ENCODE peak calls at places on chromosomes 3 and 15, in nine cellular contexts. One of them, this sample, is unnamed.

GRCh38 chr3:126567696-126568438 is 9.1 kb upstream of the C3orf22 start:
- DNase-seq in transverse colon: no peak
- DNase-seq in right cardiac atrium: no peak
- DNase-seq in AG04450: no peak
- DNase-seq in body of pancreas: no peak
- DNase-seq in breast epithelium: peak; percentile 11
- DNase-seq in GM12878: no peak
- DNase-seq in CD4-positive, CD25-positive, alpha-beta regulatory T cell: no peak
- DNase-seq in SK-N-SH: peak; percentile 67
- DNase-seq in this sample: no peak

GRCh38 chr3:57446318-57446841 is 97.8 kb downstream of the DNAH12 start:
- DNase-seq in transverse colon: no peak
- DNase-seq in right cardiac atrium: no peak
- DNase-seq in AG04450: no peak
- DNase-seq in body of pancreas: peak; percentile 41
- DNase-seq in breast epithelium: no peak
- DNase-seq in GM12878: no peak
- DNase-seq in CD4-positive, CD25-positive, alpha-beta regulatory T cell: no peak
- DNase-seq in SK-N-SH: no peak
- DNase-seq in this sample: no peak

GRCh38 chr15:76866716-76867321 is 38.3 kb downstream of the SCAPER start:
- DNase-seq in transverse colon: no peak
- DNase-seq in right cardiac atrium: no peak
- DNase-seq in AG04450: peak; percentile 21
- DNase-seq in body of pancreas: no peak
- DNase-seq in breast epithelium: no peak
- DNase-seq in GM12878: no peak
- DNase-seq in CD4-positive, CD25-positive, alpha-beta regulatory T cell: peak; percentile 15
- DNase-seq in SK-N-SH: peak; percentile 29
- DNase-seq in this sample: no peak

GRCh38 chr3:175338775-175339535 is 479.8 kb downstream of the NAALADL2 start:
- DNase-seq in transverse colon: peak; percentile 11
- DNase-seq in right cardiac atrium: no peak
- DNase-seq in AG04450: peak; percentile 15
- DNase-seq in body of pancreas: no peak
- DNase-seq in breast epithelium: no peak
- DNase-seq in GM12878: no peak
- DNase-seq in CD4-positive, CD25-positive, alpha-beta regulatory T cell: no peak
- DNase-seq in SK-N-SH: no peak
- DNase-seq in this sample: no peak

GRCh38 chr15:31250033-31250432 is 76.6 kb upstream of the KLF13 start:
- DNase-seq in transverse colon: no peak
- DNase-seq in right cardiac atrium: peak; percentile 10
- DNase-seq in AG04450: no peak
- DNase-seq in body of pancreas: no peak
- DNase-seq in breast epithelium: no peak
- DNase-seq in GM12878: no peak
- DNase-seq in CD4-positive, CD25-positive, alpha-beta regulatory T cell: no peak
- DNase-seq in SK-N-SH: no peak
- DNase-seq in this sample: no peak

GRCh38 chr3:146250449-146251382 is at the start of gene PLSCR4:
- DNase-seq in transverse colon: peak; percentile 82
- DNase-seq in right cardiac atrium: peak; percentile 95
- DNase-seq in AG04450: peak; percentile 10
- DNase-seq in body of pancreas: peak; percentile 78
- DNase-seq in breast epithelium: peak; percentile 48
- DNase-seq in GM12878: no peak
- DNase-seq in CD4-positive, CD25-positive, alpha-beta regulatory T cell: no peak
- DNase-seq in SK-N-SH: peak; percentile 19
- DNase-seq in this sample: no peak

GRCh38 chr15:55552926-55553325 is 35.2 kb downstream of the PYGO1 start:
- DNase-seq in transverse colon: no peak
- DNase-seq in right cardiac atrium: peak; percentile 83
- DNase-seq in AG04450: peak; percentile 41
- DNase-seq in body of pancreas: no peak
- DNase-seq in breast epithelium: no peak
- DNase-seq in GM12878: no peak
- DNase-seq in CD4-positive, CD25-positive, alpha-beta regulatory T cell: no peak
- DNase-seq in SK-N-SH: no peak
- DNase-seq in this sample: no peak

GRCh38 chr3:57998366-57999283 is 9.6 kb upstream of the FLNB start:
- DNase-seq in transverse colon: peak; percentile 50
- DNase-seq in right cardiac atrium: no peak
- DNase-seq in AG04450: no peak
- DNase-seq in body of pancreas: peak; percentile 59
- DNase-seq in breast epithelium: no peak
- DNase-seq in GM12878: no peak
- DNase-seq in CD4-positive, CD25-positive, alpha-beta regulatory T cell: no peak
- DNase-seq in SK-N-SH: peak; percentile 42
- DNase-seq in this sample: no peak

GRCh38 chr3:107240183-107241091 is 136.8 kb upstream of the CCDC54 start:
- DNase-seq in transverse colon: peak; percentile 75
- DNase-seq in right cardiac atrium: peak; percentile 92
- DNase-seq in AG04450: peak; percentile 33
- DNase-seq in body of pancreas: peak; percentile 77
- DNase-seq in breast epithelium: peak; percentile 52
- DNase-seq in GM12878: peak; percentile 24
- DNase-seq in CD4-positive, CD25-positive, alpha-beta regulatory T cell: peak; percentile 68
- DNase-seq in SK-N-SH: peak; percentile 89
- DNase-seq in this sample: peak; percentile 69

GRCh38 chr3:27452368-27453090 is 31.7 kb downstream of the SLC4A7 start:
- DNase-seq in transverse colon: no peak
- DNase-seq in right cardiac atrium: no peak
- DNase-seq in AG04450: no peak
- DNase-seq in body of pancreas: no peak
- DNase-seq in breast epithelium: no peak
- DNase-seq in GM12878: no peak
- DNase-seq in CD4-positive, CD25-positive, alpha-beta regulatory T cell: no peak
- DNase-seq in SK-N-SH: no peak
- DNase-seq in this sample: no peak

GRCh38 chr15:82653483-82653882 is 6.3 kb upstream of the CPEB1 start:
- DNase-seq in transverse colon: no peak
- DNase-seq in right cardiac atrium: no peak
- DNase-seq in AG04450: no peak
- DNase-seq in body of pancreas: no peak
- DNase-seq in breast epithelium: no peak
- DNase-seq in GM12878: no peak
- DNase-seq in CD4-positive, CD25-positive, alpha-beta regulatory T cell: no peak
- DNase-seq in SK-N-SH: no peak
- DNase-seq in this sample: no peak

GRCh38 chr3:14521611-14522010 is 18.5 kb downstream of the GRIP2 start:
- DNase-seq in transverse colon: no peak
- DNase-seq in right cardiac atrium: peak; percentile 49
- DNase-seq in AG04450: no peak
- DNase-seq in body of pancreas: no peak
- DNase-seq in breast epithelium: no peak
- DNase-seq in GM12878: no peak
- DNase-seq in CD4-positive, CD25-positive, alpha-beta regulatory T cell: no peak
- DNase-seq in SK-N-SH: no peak
- DNase-seq in this sample: no peak

GRCh38 chr15:77508541-77509505 is 88.1 kb downstream of the HMG20A start:
- DNase-seq in transverse colon: no peak
- DNase-seq in right cardiac atrium: peak; percentile 88
- DNase-seq in AG04450: no peak
- DNase-seq in body of pancreas: peak; percentile 73
- DNase-seq in breast epithelium: no peak
- DNase-seq in GM12878: no peak
- DNase-seq in CD4-positive, CD25-positive, alpha-beta regulatory T cell: no peak
- DNase-seq in SK-N-SH: no peak
- DNase-seq in this sample: no peak

GRCh38 chr3:43693594-43693993 is 2.9 kb downstream of the ABHD5 start:
- DNase-seq in transverse colon: no peak
- DNase-seq in right cardiac atrium: no peak
- DNase-seq in AG04450: no peak
- DNase-seq in body of pancreas: no peak
- DNase-seq in breast epithelium: no peak
- DNase-seq in GM12878: no peak
- DNase-seq in CD4-positive, CD25-positive, alpha-beta regulatory T cell: no peak
- DNase-seq in SK-N-SH: no peak
- DNase-seq in this sample: no peak

DNA sequence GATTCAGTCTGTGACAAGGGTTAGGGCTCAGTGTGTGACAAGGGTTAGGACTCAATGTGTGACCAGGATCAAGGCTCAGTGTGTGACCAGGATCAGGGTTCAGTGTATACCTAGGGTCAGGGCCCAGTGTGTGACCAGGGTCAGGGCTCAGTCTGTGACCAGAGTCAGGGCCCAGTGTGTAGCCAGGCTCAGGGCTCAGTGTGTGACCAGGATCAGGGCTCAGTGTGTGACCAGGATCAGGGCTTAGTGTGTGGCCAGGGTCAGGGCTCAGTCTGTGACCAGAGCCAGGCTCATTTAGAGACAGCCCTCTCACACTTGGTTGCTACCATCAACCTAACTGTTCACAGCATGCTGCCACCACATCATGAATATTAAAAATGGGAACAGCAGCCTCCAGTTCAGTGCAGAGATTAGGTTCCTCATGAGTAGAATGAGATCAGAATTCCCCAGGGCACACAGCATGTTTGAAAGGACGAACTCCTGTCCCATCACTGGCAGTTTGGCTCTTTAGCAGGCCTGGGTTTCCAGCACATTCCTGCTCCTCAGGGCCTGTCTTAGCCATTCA is 24.3 kb downstream of the LOXL1 start:
- DNase-seq in transverse colon: no peak
- DNase-seq in right cardiac atrium: peak; percentile 32
- DNase-seq in AG04450: no peak
- DNase-seq in body of pancreas: no peak
- DNase-seq in breast epithelium: no peak
- DNase-seq in GM12878: no peak
- DNase-seq in CD4-positive, CD25-positive, alpha-beta regulatory T cell: no peak
- DNase-seq in SK-N-SH: no peak
- DNase-seq in this sample: no peak
- H3K27ac ChIP-seq in transverse colon: peak overlapping the region; percentile 89
- H3K27ac ChIP-seq in right cardiac atrium: peak overlapping the region; percentile 63
- H3K27ac ChIP-seq in AG04450: peak overlapping the region; percentile 22
- H3K27ac ChIP-seq in body of pancreas: no peak overlapping the region
- H3K27ac ChIP-seq in breast epithelium: peak overlapping the region; percentile 91
- H3K27ac ChIP-seq in GM12878: no peak overlapping the region
- H3K27ac ChIP-seq in CD4-positive, CD25-positive, alpha-beta regulatory T cell: no peak overlapping the region
- H3K27ac ChIP-seq in SK-N-SH: peak overlapping the region; percentile 92
- H3K27ac ChIP-seq in this sample: no peak overlapping the region

GRCh38 chr15:43285609-43286037 is 18.9 kb upstream of the TGM5 start:
- DNase-seq in transverse colon: peak; percentile 39
- DNase-seq in right cardiac atrium: no peak
- DNase-seq in AG04450: peak; percentile 36
- DNase-seq in body of pancreas: peak; percentile 69
- DNase-seq in breast epithelium: no peak
- DNase-seq in GM12878: peak; percentile 42
- DNase-seq in CD4-positive, CD25-positive, alpha-beta regulatory T cell: peak; percentile 62
- DNase-seq in SK-N-SH: peak; percentile 80
- DNase-seq in this sample: peak; percentile 35

GRCh38 chr15:43280996-43281395 is 14.3 kb upstream of the TGM5 start:
- DNase-seq in transverse colon: no peak
- DNase-seq in right cardiac atrium: no peak
- DNase-seq in AG04450: no peak
- DNase-seq in body of pancreas: no peak
- DNase-seq in breast epithelium: no peak
- DNase-seq in GM12878: no peak
- DNase-seq in CD4-positive, CD25-positive, alpha-beta regulatory T cell: no peak
- DNase-seq in SK-N-SH: no peak
- DNase-seq in this sample: no peak

GRCh38 chr15:43279496-43279895 is 12.8 kb upstream of the TGM5 start:
- DNase-seq in transverse colon: no peak
- DNase-seq in right cardiac atrium: no peak
- DNase-seq in AG04450: no peak
- DNase-seq in body of pancreas: no peak
- DNase-seq in breast epithelium: no peak
- DNase-seq in GM12878: no peak
- DNase-seq in CD4-positive, CD25-positive, alpha-beta regulatory T cell: no peak
- DNase-seq in SK-N-SH: no peak
- DNase-seq in this sample: no peak

GRCh38 chr15:43278869-43279268 is 12.1 kb upstream of the TGM5 start:
- DNase-seq in transverse colon: no peak
- DNase-seq in right cardiac atrium: no peak
- DNase-seq in AG04450: no peak
- DNase-seq in body of pancreas: no peak
- DNase-seq in breast epithelium: no peak
- DNase-seq in GM12878: no peak
- DNase-seq in CD4-positive, CD25-positive, alpha-beta regulatory T cell: no peak
- DNase-seq in SK-N-SH: no peak
- DNase-seq in this sample: no peak

GRCh38 chr15:43281926-43282602 is 15.3 kb upstream of the TGM5 start:
- DNase-seq in transverse colon: no peak
- DNase-seq in right cardiac atrium: no peak
- DNase-seq in AG04450: no peak
- DNase-seq in body of pancreas: no peak
- DNase-seq in breast epithelium: no peak
- DNase-seq in GM12878: no peak
- DNase-seq in CD4-positive, CD25-positive, alpha-beta regulatory T cell: no peak
- DNase-seq in SK-N-SH: no peak
- DNase-seq in this sample: no peak
- H3K27me3 ChIP-seq in transverse colon: peaks cover 9% of the 10 kb centered on the region
- H3K27me3 ChIP-seq in right cardiac atrium: no peaks in the 10 kb centered on the region
- H3K27me3 ChIP-seq in AG04450: peaks cover 20% of the 10 kb centered on the region
- H3K27me3 ChIP-seq in body of pancreas: no peaks in the 10 kb centered on the region
- H3K27me3 ChIP-seq in breast epithelium: no peaks in the 10 kb centered on the region
- H3K27me3 ChIP-seq in GM12878: no peaks in the 10 kb centered on the region
- H3K27me3 ChIP-seq in CD4-positive, CD25-positive, alpha-beta regulatory T cell: no peaks in the 10 kb centered on the region
- H3K27me3 ChIP-seq in SK-N-SH: peaks cover 17% of the 10 kb centered on the region
- H3K27me3 ChIP-seq in this sample: no peaks in the 10 kb centered on the region

GRCh38 chr15:80898040-80898439 is 91.6 kb downstream of the MESD start:
- DNase-seq in transverse colon: no peak
- DNase-seq in right cardiac atrium: no peak
- DNase-seq in AG04450: no peak
- DNase-seq in body of pancreas: no peak
- DNase-seq in breast epithelium: no peak
- DNase-seq in GM12878: no peak
- DNase-seq in CD4-positive, CD25-positive, alpha-beta regulatory T cell: no peak
- DNase-seq in SK-N-SH: no peak
- DNase-seq in this sample: no peak
- H3K4me3 ChIP-seq in transverse colon: no peak overlapping the region
- H3K4me3 ChIP-seq in right cardiac atrium: no peak overlapping the region
- H3K4me3 ChIP-seq in AG04450: no peak overlapping the region
- H3K4me3 ChIP-seq in body of pancreas: no peak overlapping the region
- H3K4me3 ChIP-seq in breast epithelium: no peak overlapping the region
- H3K4me3 ChIP-seq in GM12878: no peak overlapping the region
- H3K4me3 ChIP-seq in CD4-positive, CD25-positive, alpha-beta regulatory T cell: no peak overlapping the region
- H3K4me3 ChIP-seq in SK-N-SH: no peak overlapping the region
- H3K4me3 ChIP-seq in this sample: no peak overlapping the region

DNA sequence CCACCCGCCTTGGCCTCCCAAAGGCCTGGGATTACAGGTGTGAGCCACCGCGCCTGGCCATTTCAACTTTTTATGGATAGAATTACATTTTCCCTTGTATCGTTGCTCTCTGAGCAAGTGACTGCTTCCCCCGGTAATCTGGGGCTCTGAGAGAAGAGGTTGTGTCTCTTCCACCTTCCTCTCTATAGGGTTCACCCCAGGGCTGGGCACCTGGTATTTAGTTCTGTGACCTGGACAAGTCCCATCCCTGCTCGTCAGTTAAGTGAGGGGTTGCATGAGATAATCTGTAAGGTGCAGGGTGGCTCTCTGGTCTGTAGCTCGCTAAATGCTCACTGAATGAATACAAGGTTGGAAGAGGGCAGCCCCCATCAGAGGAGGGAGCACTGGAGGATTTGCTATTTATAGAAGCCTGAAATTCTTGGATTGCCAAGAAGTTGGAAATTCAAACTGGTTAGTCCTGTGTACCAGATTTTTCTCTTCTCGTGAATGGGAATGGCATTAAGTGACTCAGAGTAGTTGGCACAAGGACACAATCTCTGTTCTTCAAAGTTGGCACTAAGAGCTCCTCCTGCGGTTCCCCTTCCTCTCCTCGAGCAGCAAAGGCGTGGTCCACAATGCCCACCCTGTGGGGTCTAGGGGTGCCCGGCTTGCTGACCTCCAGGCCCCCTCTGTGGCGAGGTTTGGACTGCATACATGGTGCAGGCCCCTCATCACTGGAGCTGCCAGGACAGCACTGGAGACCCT is 68.1 kb upstream of the DLG1 start:
- DNase-seq in transverse colon: no peak
- DNase-seq in right cardiac atrium: no peak
- DNase-seq in AG04450: no peak
- DNase-seq in body of pancreas: no peak
- DNase-seq in breast epithelium: peak; percentile 40
- DNase-seq in GM12878: no peak
- DNase-seq in CD4-positive, CD25-positive, alpha-beta regulatory T cell: no peak
- DNase-seq in SK-N-SH: peak; percentile 1
- DNase-seq in this sample: no peak
- H3K27ac ChIP-seq in transverse colon: no peak overlapping the region
- H3K27ac ChIP-seq in right cardiac atrium: no peak overlapping the region
- H3K27ac ChIP-seq in AG04450: no peak overlapping the region
- H3K27ac ChIP-seq in body of pancreas: no peak overlapping the region
- H3K27ac ChIP-seq in breast epithelium: peak overlapping the region; percentile 74
- H3K27ac ChIP-seq in GM12878: no peak overlapping the region
- H3K27ac ChIP-seq in CD4-positive, CD25-positive, alpha-beta regulatory T cell: no peak overlapping the region
- H3K27ac ChIP-seq in SK-N-SH: no peak overlapping the region
- H3K27ac ChIP-seq in this sample: no peak overlapping the region